ENCODE peak calls at places on chromosomes 4 and X, in four cellular contexts. N is psoas muscle, C is suprapubic skin, I is upper lobe of left lung. P is an unnamed sample.

GRCh38 chrX:120270567-120270966 is 20.0 kb downstream of the ZBTB33 start:
- DNase-seq in N (no peak), C (no peak), I (no peak), P (no peak)

GRCh38 chrX:23578079-23578478 is 89.2 kb upstream of the PRDX4 start:
- DNase-seq in N (no peak), C (no peak), I (no peak), P (no peak)

GRCh38 chrX:136714626-136715599 is 65.8 kb downstream of the ARHGEF6 start:
- DNase-seq in N (no peak), C (no peak), I (no peak), P (no peak)

GRCh38 chrX:1153940-1154339 is 58.5 kb downstream of the CRLF2 start:
- DNase-seq in N (no peak), C (peak; percentile 26), I (no peak), P (peak; percentile 18)

GRCh38 chr4:152090543-152090942 is 329.7 kb upstream of the GATB start:
- DNase-seq in N (no peak), C (no peak), I (no peak), P (no peak)

GRCh38 chrX:81377329-81377728 is 175.4 kb downstream of the SH3BGRL start:
- DNase-seq in N (no peak), C (no peak), I (no peak), P (no peak)

GRCh38 chr4:12703076-12703475 is 781.1 kb downstream of the RAB28 start:
- DNase-seq in N (no peak), C (no peak), I (no peak), P (no peak)

GRCh38 chr4:173531085-173531965 is 1.3 kb upstream of the HAND2 start:
- DNase-seq in N (peak; percentile 38), C (no peak), I (no peak), P (no peak)

GRCh38 chr4:145852256-145852839 is 86.3 kb downstream of the ZNF827 start:
- DNase-seq in N (no peak), C (no peak), I (no peak), P (no peak)

GRCh38 chrX:23742174-23742692 is 843 bp downstream of the ACOT9 start:
- DNase-seq in N (peak; percentile 80), C (no peak), I (peak; percentile 40), P (no peak)

GRCh38 chrX:111270339-111270738 is at the start of gene CAPN6:
- DNase-seq in N (peak; percentile 49), C (no peak), I (peak; percentile 20), P (no peak)

GRCh38 chr4:185464184-185464583 is 7.3 kb downstream of the CCDC110 start:
- DNase-seq in N (no peak), C (no peak), I (no peak), P (no peak)

GRCh38 chr4:79308087-79308486 is 17.8 kb downstream of the NAA11 start:
- DNase-seq in N (no peak), C (no peak), I (no peak), P (no peak)

GRCh38 chr4:2595436-2595835 is 59.0 kb downstream of the FAM193A start:
- DNase-seq in N (no peak), C (no peak), I (peak; percentile 2), P (no peak)

GRCh38 chr4:158250321-158250720 is 40.0 kb downstream of the TMEM144 start:
- DNase-seq in N (no peak), C (no peak), I (peak; percentile 25), P (no peak)

GRCh38 chr4:148284526-148285193 is 157.6 kb downstream of the NR3C2 start:
- DNase-seq in N (no peak), C (no peak), I (no peak), P (no peak)

GRCh38 chr4:70984587-70984986 is 8.9 kb upstream of the DCK start:
- DNase-seq in N (no peak), C (no peak), I (no peak), P (no peak)
- TF ChIP-seq CTCF in N (no peak), C (no peak), I (no peak), P (no peak)

GRCh38 chr4:48901196-48901595 is 5.4 kb downstream of the OCIAD2 start:
- DNase-seq in N (no peak), C (no peak), I (no peak), P (no peak)

GRCh38 chr4:48898733-48899431 is 7.7 kb downstream of the OCIAD2 start:
- DNase-seq in N (no peak), C (no peak), I (no peak), P (no peak)

GRCh38 chr4:48899432-48899749 is 7.2 kb downstream of the OCIAD2 start:
- DNase-seq in N (no peak), C (no peak), I (no peak), P (no peak)

GRCh38 chr4:48899950-48900349 is 6.6 kb downstream of the OCIAD2 start:
- DNase-seq in N (no peak), C (no peak), I (no peak), P (no peak)

DNA sequence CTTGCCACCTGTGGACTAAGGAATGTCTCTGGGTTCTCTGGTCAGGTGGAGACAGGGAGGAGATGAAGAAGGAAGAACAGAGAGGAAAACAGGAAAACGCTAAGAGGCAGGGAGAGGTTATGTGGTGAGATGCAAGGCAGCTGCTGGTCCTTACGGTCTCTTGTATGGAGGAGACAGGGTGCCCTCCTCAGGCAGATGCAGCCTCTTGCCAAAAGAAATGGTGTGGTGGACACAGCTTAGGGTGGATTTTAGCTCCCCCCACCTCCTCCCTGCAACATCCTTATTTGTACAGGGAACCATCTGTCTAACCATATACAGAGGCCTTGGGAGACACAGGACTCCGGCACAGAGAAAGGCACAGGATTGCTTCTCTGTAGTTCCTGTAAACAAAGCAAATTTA is 9.7 kb downstream of the OCIAD2 start:
- DNase-seq in N (no peak), C (no peak), I (no peak), P (no peak)
- TF ChIP-seq CTCF in N (no peak), C (no peak), I (no peak), P (no peak)

DNA sequence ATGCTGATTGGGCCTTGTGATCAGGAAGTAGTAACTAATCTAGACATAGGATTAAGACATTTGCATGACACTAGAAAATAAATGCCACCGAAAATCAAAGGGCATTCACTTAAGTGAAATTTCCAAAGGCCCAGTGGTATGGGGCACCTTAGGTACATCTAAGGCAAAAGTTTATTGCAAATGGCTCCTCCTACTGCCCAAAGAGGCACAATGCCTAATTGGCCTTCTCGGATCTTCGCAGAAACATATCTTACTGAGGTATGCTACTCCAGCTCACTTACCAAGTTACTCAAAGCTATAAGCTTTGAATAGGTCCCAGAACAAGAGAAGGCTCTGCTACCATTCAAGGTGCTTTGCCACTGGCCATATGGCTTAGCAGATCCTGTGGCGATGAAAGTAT is 174.8 kb upstream of the CXCL13 start:
- DNase-seq in N (no peak), C (no peak), I (no peak), P (no peak)
- TF ChIP-seq CTCF in N (no peak), C (no peak), I (no peak), P (no peak)

GRCh38 chr4:140020457-140021361 is 133.3 kb downstream of the MAML3 start:
- DNase-seq in N (no peak), C (no peak), I (no peak), P (no peak)

GRCh38 chr4:140018931-140019618 is 134.9 kb downstream of the MAML3 start:
- DNase-seq in N (no peak), C (no peak), I (no peak), P (no peak)

GRCh38 chr4:140014284-140014683 is 139.7 kb downstream of the MAML3 start:
- DNase-seq in N (no peak), C (no peak), I (no peak), P (no peak)

GRCh38 chr4:140025470-140025869 is 128.5 kb downstream of the MAML3 start:
- DNase-seq in N (no peak), C (no peak), I (no peak), P (no peak)

GRCh38 chr4:140019619-140020367 is 134.2 kb downstream of the MAML3 start:
- DNase-seq in N (no peak), C (no peak), I (no peak), P (no peak)
- TF ChIP-seq CTCF in N (no peak), C (no peak), I (no peak), P (no peak)

GRCh38 chrX:49165901-49166881 is 3.6 kb downstream of the MAGIX start:
- DNase-seq in N (peak; percentile 91), C (no peak), I (peak; percentile 84), P (no peak)
- TF ChIP-seq CTCF in N (peak; percentile 27), C (peak; percentile 26), I (peak; percentile 34), P (peak; percentile 37)

GRCh38 chrX:110167952-110168451 is 149.9 kb downstream of the AMMECR1 start:
- DNase-seq in N (peak; percentile 60), C (no peak), I (no peak), P (no peak)
- TF ChIP-seq CTCF in N (peak; percentile 35), C (no peak), I (peak; percentile 56), P (peak; percentile 71)

GRCh38 chr4:150722908-150723362 is 141.0 kb downstream of the MAB21L2 start:
- DNase-seq in N (peak; percentile 73), C (peak; percentile 81), I (peak; percentile 87), P (no peak)
- TF ChIP-seq CTCF in N (peak; percentile 12), C (no peak), I (peak; percentile 50), P (no peak)

DNA sequence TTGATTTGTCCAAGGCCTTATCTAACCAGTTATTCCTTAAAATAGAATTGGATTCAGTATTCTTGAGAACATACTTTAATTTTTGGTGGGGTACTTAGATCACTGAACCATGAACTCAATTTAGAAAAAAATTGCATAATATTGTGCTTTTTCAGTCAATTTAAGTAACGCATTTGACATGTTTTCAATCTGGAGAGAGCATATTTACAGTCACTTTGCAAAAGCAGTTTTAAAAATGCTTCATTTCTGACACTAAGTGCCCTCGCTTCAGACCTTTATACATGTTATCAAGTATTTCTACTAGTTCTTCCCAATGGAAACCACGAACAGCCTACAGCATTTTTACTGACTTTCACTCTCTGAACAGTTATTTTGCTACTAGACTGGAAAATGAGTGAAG is 257.1 kb upstream of the NDST4 start:
- DNase-seq in N (no peak), C (no peak), I (no peak), P (no peak)
- TF ChIP-seq CTCF in N (no peak), C (no peak), I (no peak), P (no peak)

GRCh38 chrX:101759000-101759399 is 99.3 kb upstream of the ARMCX2 start:
- DNase-seq in N (peak; percentile 47), C (no peak), I (peak; percentile 27), P (no peak)
- TF ChIP-seq CTCF in N (peak; percentile 49), C (peak; percentile 28), I (peak; percentile 21), P (peak; percentile 68)

GRCh38 chr4:161952382-161952781 is 211.4 kb downstream of the FSTL5 start:
- DNase-seq in N (no peak), C (no peak), I (no peak), P (no peak)
- TF ChIP-seq CTCF in N (no peak), C (no peak), I (no peak), P (no peak)

P was measured in type B pancreatic cell.